ENCODE peak calls at places on chromosome 16, in seven cellular contexts. One of them, this sample, is unnamed.

GRCh38 chr16:20410153-20410723 is 904 bp downstream of the ACSM5 start:
- DNase-seq in Calu3: no peak
- DNase-seq in cardiac fibroblast: no peak
- DNase-seq in fibroblast of lung: no peak
- DNase-seq in kidney epithelial cell: no peak
- DNase-seq in PC-3: no peak
- DNase-seq in AG10803: no peak
- DNase-seq in this sample: no peak

GRCh38 chr16:83631006-83631405 is 176.8 kb upstream of the HSBP1 start:
- DNase-seq in AG10803: peak
- DNase-seq in fibroblast of lung: no peak
- DNase-seq in PC-3: no peak
- DNase-seq in kidney epithelial cell: no peak
- DNase-seq in Calu3: no peak
- DNase-seq in cardiac fibroblast: no peak
- DNase-seq in this sample: no peak

GRCh38 chr16:25553711-25554436 is 137.9 kb upstream of the HS3ST4 start:
- DNase-seq in AG10803: peak
- DNase-seq in fibroblast of lung: peak
- DNase-seq in cardiac fibroblast: peak
- DNase-seq in kidney epithelial cell: no peak
- DNase-seq in Calu3: no peak
- DNase-seq in PC-3: no peak
- DNase-seq in this sample: no peak

GRCh38 chr16:86505185-86505898 is 5.0 kb upstream of the FOXF1 start:
- DNase-seq in AG10803: no peak
- DNase-seq in Calu3: no peak
- DNase-seq in kidney epithelial cell: no peak
- DNase-seq in cardiac fibroblast: no peak
- DNase-seq in PC-3: no peak
- DNase-seq in fibroblast of lung: peak
- DNase-seq in this sample: no peak

GRCh38 chr16:1108299-1109252 is 12.5 kb upstream of the C1QTNF8 start:
- DNase-seq in AG10803: peak
- DNase-seq in Calu3: peak
- DNase-seq in kidney epithelial cell: no peak
- DNase-seq in cardiac fibroblast: no peak
- DNase-seq in fibroblast of lung: peak
- DNase-seq in PC-3: peak
- DNase-seq in this sample: no peak

GRCh38 chr16:3729161-3730112 is 12.1 kb upstream of the TRAP1 start:
- DNase-seq in Calu3: no peak
- DNase-seq in AG10803: no peak
- DNase-seq in kidney epithelial cell: no peak
- DNase-seq in cardiac fibroblast: no peak
- DNase-seq in fibroblast of lung: no peak
- DNase-seq in PC-3: no peak
- DNase-seq in this sample: no peak

GRCh38 chr16:72976047-72976746 is 71.7 kb downstream of the ZFHX3 start:
- DNase-seq in AG10803: no peak
- DNase-seq in fibroblast of lung: no peak
- DNase-seq in Calu3: no peak
- DNase-seq in kidney epithelial cell: no peak
- DNase-seq in PC-3: no peak
- DNase-seq in cardiac fibroblast: no peak
- DNase-seq in this sample: no peak

GRCh38 chr16:90022209-90023077 is 3.2 kb upstream of the DBNDD1 start:
- DNase-seq in AG10803: peak
- DNase-seq in cardiac fibroblast: peak
- DNase-seq in fibroblast of lung: peak
- DNase-seq in PC-3: peak
- DNase-seq in Calu3: peak
- DNase-seq in kidney epithelial cell: peak
- DNase-seq in this sample: peak

GRCh38 chr16:19410435-19411153 is 7.1 kb upstream of the TMC5 start:
- DNase-seq in AG10803: no peak
- DNase-seq in fibroblast of lung: no peak
- DNase-seq in cardiac fibroblast: no peak
- DNase-seq in kidney epithelial cell: no peak
- DNase-seq in Calu3: peak
- DNase-seq in PC-3: peak
- DNase-seq in this sample: no peak

GRCh38 chr16:89290887-89291286 is 73.4 kb downstream of the ZNF778 start:
- DNase-seq in cardiac fibroblast: no peak
- DNase-seq in Calu3: no peak
- DNase-seq in kidney epithelial cell: no peak
- DNase-seq in PC-3: no peak
- DNase-seq in fibroblast of lung: no peak
- DNase-seq in AG10803: no peak
- DNase-seq in this sample: no peak

GRCh38 chr16:11379420-11379819 is 34.2 kb downstream of the RMI2 start:
- DNase-seq in fibroblast of lung: no peak
- DNase-seq in AG10803: peak
- DNase-seq in PC-3: peak
- DNase-seq in kidney epithelial cell: no peak
- DNase-seq in Calu3: peak
- DNase-seq in cardiac fibroblast: peak
- DNase-seq in this sample: no peak

GRCh38 chr16:31386157-31386984 is 6.8 kb upstream of the ITGAD start:
- DNase-seq in PC-3: peak
- DNase-seq in cardiac fibroblast: peak
- DNase-seq in fibroblast of lung: no peak
- DNase-seq in Calu3: peak
- DNase-seq in kidney epithelial cell: peak
- DNase-seq in AG10803: peak
- DNase-seq in this sample: no peak

GRCh38 chr16:17419266-17419665 is 51.5 kb downstream of the XYLT1 start:
- DNase-seq in PC-3: no peak
- DNase-seq in Calu3: no peak
- DNase-seq in cardiac fibroblast: no peak
- DNase-seq in AG10803: no peak
- DNase-seq in kidney epithelial cell: no peak
- DNase-seq in fibroblast of lung: no peak
- DNase-seq in this sample: no peak

GRCh38 chr16:46620265-46621005 is 744 bp downstream of the SHCBP1 start:
- DNase-seq in AG10803: no peak
- DNase-seq in Calu3: peak
- DNase-seq in fibroblast of lung: no peak
- DNase-seq in cardiac fibroblast: peak
- DNase-seq in kidney epithelial cell: no peak
- DNase-seq in PC-3: peak
- DNase-seq in this sample: no peak

GRCh38 chr16:88533381-88533831 is 36.8 kb upstream of the ZC3H18 start:
- DNase-seq in kidney epithelial cell: no peak
- DNase-seq in AG10803: peak
- DNase-seq in fibroblast of lung: peak
- DNase-seq in Calu3: no peak
- DNase-seq in PC-3: peak
- DNase-seq in cardiac fibroblast: peak
- DNase-seq in this sample: no peak

GRCh38 chr16:75559564-75560372 is 3.7 kb upstream of the TMEM231 start:
- DNase-seq in kidney epithelial cell: peak
- DNase-seq in fibroblast of lung: peak
- DNase-seq in cardiac fibroblast: peak
- DNase-seq in AG10803: peak
- DNase-seq in Calu3: no peak
- DNase-seq in PC-3: no peak
- DNase-seq in this sample: no peak

GRCh38 chr16:11108466-11108805 is 147.6 kb downstream of the SOCS1 start:
- DNase-seq in PC-3: no peak
- DNase-seq in Calu3: no peak
- DNase-seq in fibroblast of lung: no peak
- DNase-seq in AG10803: no peak
- DNase-seq in kidney epithelial cell: no peak
- DNase-seq in cardiac fibroblast: no peak
- DNase-seq in this sample: no peak

GRCh38 chr16:77782694-77783093 is 5.7 kb upstream of the VAT1L start:
- DNase-seq in PC-3: no peak
- DNase-seq in fibroblast of lung: peak
- DNase-seq in cardiac fibroblast: peak
- DNase-seq in Calu3: no peak
- DNase-seq in AG10803: no peak
- DNase-seq in kidney epithelial cell: no peak
- DNase-seq in this sample: no peak

GRCh38 chr16:75272097-75272548 is 20.7 kb upstream of the BCAR1 start:
- DNase-seq in kidney epithelial cell: no peak
- DNase-seq in PC-3: no peak
- DNase-seq in Calu3: no peak
- DNase-seq in cardiac fibroblast: no peak
- DNase-seq in AG10803: no peak
- DNase-seq in fibroblast of lung: no peak
- DNase-seq in this sample: no peak

GRCh38 chr16:53864819-53865491 is 161.0 kb downstream of the FTO start:
- DNase-seq in PC-3: peak
- DNase-seq in kidney epithelial cell: no peak
- DNase-seq in fibroblast of lung: no peak
- DNase-seq in Calu3: peak
- DNase-seq in cardiac fibroblast: peak
- DNase-seq in AG10803: no peak
- DNase-seq in this sample: no peak

DNA sequence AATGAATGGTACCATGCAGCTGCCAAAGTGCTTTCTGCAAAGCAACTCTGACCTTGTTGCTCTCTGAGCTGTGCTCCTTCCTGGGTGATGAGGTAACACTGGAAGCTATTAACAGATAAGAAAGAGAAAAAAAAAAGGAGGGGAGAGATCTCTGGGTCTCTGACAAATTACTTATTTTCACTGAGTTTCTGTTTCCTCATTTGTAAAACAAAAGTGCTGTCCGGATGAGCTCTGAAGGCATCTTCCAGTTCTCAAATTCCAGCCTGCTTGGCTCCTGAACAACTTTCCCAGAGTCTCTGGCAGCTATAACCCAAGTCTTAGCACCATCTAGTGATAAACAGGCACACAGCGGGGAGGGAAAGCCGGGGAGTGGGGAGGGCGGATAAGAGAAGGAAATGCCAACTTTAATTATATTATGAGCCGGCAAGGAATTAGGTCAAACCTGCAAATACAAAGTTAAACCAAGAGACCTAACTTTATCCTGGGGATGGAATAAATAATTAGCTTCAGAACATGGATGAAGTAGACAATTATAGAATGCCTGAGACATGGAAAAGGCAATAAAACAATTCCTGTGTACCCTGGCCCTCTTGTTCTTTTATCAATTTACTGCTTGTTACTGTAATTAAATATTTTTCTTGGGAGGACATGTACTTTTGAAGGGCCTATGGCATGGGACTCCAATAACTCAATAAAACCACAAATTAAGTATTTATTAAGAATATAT is 61.3 kb upstream of the KIFC3 start:
- DNase-seq in fibroblast of lung: peak
- DNase-seq in PC-3: peak
- DNase-seq in cardiac fibroblast: peak
- DNase-seq in kidney epithelial cell: no peak
- DNase-seq in Calu3: peak
- DNase-seq in AG10803: peak
- DNase-seq in this sample: no peak
- TF ChIP-seq CTCF in fibroblast of lung: peak
- TF ChIP-seq CTCF in PC-3: peak
- TF ChIP-seq CTCF in cardiac fibroblast: peak
- TF ChIP-seq CTCF in kidney epithelial cell: peak
- TF ChIP-seq CTCF in Calu3: peak
- TF ChIP-seq CTCF in AG10803: peak
- TF ChIP-seq CTCF in this sample: peak

GRCh38 chr16:23505180-23505665 is 5.1 kb downstream of the GGA2 start:
- DNase-seq in AG10803: no peak
- DNase-seq in fibroblast of lung: no peak
- DNase-seq in kidney epithelial cell: no peak
- DNase-seq in cardiac fibroblast: no peak
- DNase-seq in PC-3: no peak
- DNase-seq in Calu3: no peak
- DNase-seq in this sample: peak

GRCh38 chr16:23506606-23506994 is 3.7 kb downstream of the GGA2 start:
- DNase-seq in Calu3: no peak
- DNase-seq in AG10803: no peak
- DNase-seq in PC-3: no peak
- DNase-seq in kidney epithelial cell: no peak
- DNase-seq in fibroblast of lung: no peak
- DNase-seq in cardiac fibroblast: no peak
- DNase-seq in this sample: no peak

GRCh38 chr16:23504453-23505179 is 5.7 kb downstream of the GGA2 start:
- DNase-seq in PC-3: peak
- DNase-seq in kidney epithelial cell: peak
- DNase-seq in fibroblast of lung: peak
- DNase-seq in cardiac fibroblast: peak
- DNase-seq in Calu3: peak
- DNase-seq in AG10803: peak
- DNase-seq in this sample: peak

GRCh38 chr16:23504076-23504452 is 6.2 kb downstream of the GGA2 start:
- DNase-seq in kidney epithelial cell: no peak
- DNase-seq in cardiac fibroblast: peak
- DNase-seq in PC-3: peak
- DNase-seq in AG10803: peak
- DNase-seq in Calu3: no peak
- DNase-seq in fibroblast of lung: peak
- DNase-seq in this sample: peak

DNA sequence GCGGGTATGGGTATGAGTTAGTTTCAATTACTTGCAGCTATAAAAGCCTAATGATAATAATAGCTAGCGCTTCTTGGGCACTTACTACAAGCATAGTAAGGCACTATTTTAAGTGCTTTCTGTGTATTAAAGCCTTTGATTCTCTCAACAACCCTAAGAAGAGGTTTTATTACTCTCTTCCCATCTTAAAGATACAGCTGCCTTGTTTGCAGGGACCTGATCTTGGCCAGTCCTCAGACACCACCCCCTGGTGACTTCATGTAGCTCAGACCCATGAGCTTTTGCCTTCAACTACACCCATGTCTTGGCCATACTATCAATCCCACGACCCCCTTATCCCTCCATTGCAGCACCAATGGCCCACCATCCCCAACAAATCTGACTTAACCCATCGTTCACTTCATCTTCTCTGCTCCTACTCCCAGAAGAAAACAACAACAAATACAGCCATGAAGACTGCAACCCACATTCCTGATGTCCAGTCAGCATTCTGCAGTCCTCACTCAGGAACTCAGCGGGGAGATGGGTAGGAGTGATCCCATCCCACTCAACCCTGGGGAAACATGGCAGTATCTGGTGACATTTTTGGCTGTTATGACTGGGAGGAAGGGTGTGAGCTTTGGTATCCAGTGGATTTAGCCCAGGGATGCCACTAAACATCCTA is 4.2 kb downstream of the GGA2 start:
- DNase-seq in fibroblast of lung: no peak
- DNase-seq in AG10803: no peak
- DNase-seq in cardiac fibroblast: peak
- DNase-seq in Calu3: no peak
- DNase-seq in PC-3: no peak
- DNase-seq in kidney epithelial cell: no peak
- DNase-seq in this sample: peak
- TF ChIP-seq CTCF in fibroblast of lung: no peak
- TF ChIP-seq CTCF in AG10803: no peak
- TF ChIP-seq CTCF in cardiac fibroblast: no peak
- TF ChIP-seq CTCF in Calu3: no peak
- TF ChIP-seq CTCF in PC-3: no peak
- TF ChIP-seq CTCF in kidney epithelial cell: peak
- TF ChIP-seq CTCF in this sample: peak

GRCh38 chr16:15055141-15056053 is 477 bp downstream of the NTAN1 start:
- DNase-seq in fibroblast of lung: peak
- DNase-seq in AG10803: peak
- DNase-seq in cardiac fibroblast: peak
- DNase-seq in PC-3: peak
- DNase-seq in kidney epithelial cell: no peak
- DNase-seq in Calu3: no peak
- DNase-seq in this sample: no peak
- TF ChIP-seq CTCF in fibroblast of lung: no peak
- TF ChIP-seq CTCF in AG10803: no peak
- TF ChIP-seq CTCF in cardiac fibroblast: no peak
- TF ChIP-seq CTCF in PC-3: no peak
- TF ChIP-seq CTCF in kidney epithelial cell: peak
- TF ChIP-seq CTCF in Calu3: no peak
- TF ChIP-seq CTCF in this sample: peak

GRCh38 chr16:12927591-12927990 is 26.2 kb downstream of the SHISA9 start:
- DNase-seq in fibroblast of lung: no peak
- DNase-seq in kidney epithelial cell: no peak
- DNase-seq in AG10803: no peak
- DNase-seq in PC-3: no peak
- DNase-seq in Calu3: no peak
- DNase-seq in cardiac fibroblast: no peak
- DNase-seq in this sample: no peak
- TF ChIP-seq CTCF in fibroblast of lung: no peak
- TF ChIP-seq CTCF in kidney epithelial cell: no peak
- TF ChIP-seq CTCF in AG10803: no peak
- TF ChIP-seq CTCF in PC-3: no peak
- TF ChIP-seq CTCF in Calu3: no peak
- TF ChIP-seq CTCF in cardiac fibroblast: no peak
- TF ChIP-seq CTCF in this sample: no peak